ENCODE peak calls at places on chromosomes 13 and 19, in eight cellular contexts. K, E, U, F, N, C, R and M are unnamed samples.

GRCh38 chr19:45152504-45153338 is 8.1 kb downstream of the NKPD1 start:
- DNase-seq in F (peak), C (no peak), N (peak), K (peak), U (peak), R (peak), E (peak), M (no peak)

GRCh38 chr19:13621413-13621812 is 115.1 kb upstream of the CACNA1A start:
- DNase-seq in E (peak), F (peak), U (peak), K (no peak), N (peak), R (no peak), C (peak), M (peak)

GRCh38 chr13:22993148-22993547 is 187.6 kb upstream of the SGCG start:
- DNase-seq in F (no peak), N (no peak), E (no peak), K (no peak), C (no peak), R (no peak), U (no peak), M (no peak)

GRCh38 chr19:4297901-4298771 is 4.1 kb downstream of the TMIGD2 start:
- DNase-seq in K (no peak), N (no peak), F (peak), C (no peak), E (no peak), R (no peak), U (no peak), M (no peak)

GRCh38 chr13:50156140-50156539 is 140.9 kb downstream of the KCNRG start:
- DNase-seq in U (peak), C (no peak), R (no peak), N (no peak), F (peak), K (no peak), E (peak), M (peak)

GRCh38 chr19:48735031-48735615 is 5.3 kb downstream of the RASIP1 start:
- DNase-seq in U (peak), E (no peak), R (peak), K (peak), F (peak), C (peak), N (no peak), M (no peak)

GRCh38 chr13:43387880-43388279 is 364.5 kb downstream of the DNAJC15 start:
- DNase-seq in E (no peak), F (no peak), N (no peak), U (no peak), K (no peak), R (no peak), C (no peak), M (no peak)

GRCh38 chr19:12884627-12884925 is 2.4 kb downstream of the KLF1 start:
- DNase-seq in K (no peak), R (no peak), C (no peak), E (no peak), U (no peak), N (no peak), F (no peak), M (no peak)

GRCh38 chr19:57192993-57193392 is 1.7 kb downstream of the ZNF264 start:
- DNase-seq in E (no peak), K (no peak), R (no peak), U (no peak), C (no peak), N (no peak), F (no peak), M (no peak)

GRCh38 chr13:33250594-33250993 is 35.0 kb downstream of the STARD13 start:
- DNase-seq in U (no peak), R (no peak), E (peak), F (no peak), N (no peak), C (no peak), K (no peak), M (no peak)

GRCh38 chr13:77389617-77389984 is 62.7 kb upstream of the MYCBP2 start:
- DNase-seq in K (no peak), U (no peak), C (no peak), N (no peak), F (no peak), E (no peak), R (no peak), M (no peak)

GRCh38 chr13:46676378-46676725 is 120.6 kb downstream of the ESD start:
- DNase-seq in C (peak), R (no peak), F (peak), U (no peak), N (no peak), E (no peak), K (no peak), M (no peak)

GRCh38 chr13:105914637-105915036 is 620.8 kb downstream of the EFNB2 start:
- DNase-seq in C (no peak), R (no peak), K (no peak), F (no peak), N (no peak), E (peak), U (peak), M (no peak)

GRCh38 chr19:33216198-33216830 is 9.3 kb downstream of the SLC7A10 start:
- DNase-seq in R (no peak), E (no peak), F (no peak), K (no peak), U (no peak), N (no peak), C (no peak), M (no peak)

GRCh38 chr19:34173145-34173956 is 1.0 kb downstream of the LSM14A start:
- DNase-seq in R (peak), N (peak), F (peak), C (peak), U (no peak), K (peak), E (peak), M (peak)

GRCh38 chr13:27044837-27045570 is 126.6 kb downstream of the USP12 start:
- DNase-seq in N (no peak), E (no peak), F (no peak), K (no peak), U (peak), C (peak), R (no peak), M (no peak)

GRCh38 chr19:1155352-1156304 is 18.4 kb downstream of the SBNO2 start:
- DNase-seq in N (peak), K (no peak), C (peak), E (no peak), F (no peak), U (no peak), R (no peak), M (peak)

GRCh38 chr19:42402376-42403116 is 12.4 kb upstream of the CNFN start:
- DNase-seq in K (no peak), E (no peak), N (no peak), C (no peak), R (no peak), U (no peak), F (no peak), M (no peak)

GRCh38 chr19:2154587-2155075 is 3.3 kb upstream of the AP3D1 start:
- DNase-seq in C (no peak), K (no peak), N (no peak), R (peak), F (peak), U (peak), E (peak), M (peak)

GRCh38 chr19:51259348-51260245 is 8.7 kb downstream of the SIGLECL1 start:
- DNase-seq in C (peak), E (peak), N (peak), R (peak), U (no peak), K (peak), F (peak), M (peak)

GRCh38 chr13:110583178-110583865 is 21.8 kb upstream of the RAB20 start:
- DNase-seq in E (no peak), U (no peak), K (no peak), F (no peak), N (no peak), C (no peak), R (no peak), M (no peak)

GRCh38 chr19:39828634-39829032 is 5.3 kb downstream of the DYRK1B start:
- DNase-seq in K (no peak), E (no peak), F (no peak), C (no peak), U (no peak), N (no peak), R (no peak), M (no peak)

GRCh38 chr19:16801599-16801998 is 27.6 kb upstream of the SIN3B start:
- DNase-seq in N (peak), F (peak), R (no peak), C (peak), U (peak), E (peak), K (peak), M (peak)

GRCh38 chr19:42276284-42276683 is 7.2 kb downstream of the CIC start:
- DNase-seq in N (no peak), F (no peak), K (no peak), R (no peak), E (no peak), U (no peak), C (no peak), M (no peak)

GRCh38 chr13:66794340-66795031 is 435.6 kb downstream of the PCDH9 start:
- DNase-seq in N (no peak), C (no peak), E (no peak), U (no peak), K (no peak), R (peak), F (no peak), M (no peak)

GRCh38 chr13:112145221-112146072 is 78.5 kb downstream of the SOX1 start:
- DNase-seq in N (no peak), E (no peak), R (no peak), F (no peak), C (no peak), U (no peak), K (no peak), M (no peak)

GRCh38 chr13:77729502-77730221 is 32.2 kb downstream of the SLAIN1 start:
- DNase-seq in E (no peak), R (no peak), K (no peak), N (no peak), F (no peak), C (no peak), U (no peak), M (no peak)

GRCh38 chr13:39051157-39051556 is 12.9 kb downstream of the NHLRC3 start:
- DNase-seq in E (peak), C (peak), F (peak), R (no peak), K (no peak), U (peak), N (no peak), M (peak)

GRCh38 chr19:14142262-14143190 is 6.1 kb upstream of the ASF1B start:
- DNase-seq in E (no peak), R (no peak), U (no peak), C (no peak), N (no peak), F (no peak), K (no peak), M (no peak)

GRCh38 chr13:43596924-43597598 is 189.7 kb downstream of the ENOX1 start:
- DNase-seq in F (no peak), E (no peak), N (no peak), C (no peak), R (no peak), U (no peak), K (no peak), M (no peak)

GRCh38 chr13:105363747-105364177 is 1171.7 kb downstream of the EFNB2 start:
- DNase-seq in R (no peak), U (no peak), C (peak), N (no peak), K (no peak), F (peak), E (peak), M (no peak)

GRCh38 chr13:26584713-26585112 is 27.2 kb downstream of the WASF3 start:
- DNase-seq in K (no peak), N (no peak), U (peak), C (no peak), F (no peak), R (no peak), E (peak), M (peak)

GRCh38 chr19:1786668-1787067 is 25.4 kb downstream of the ATP8B3 start:
- DNase-seq in F (no peak), C (no peak), U (no peak), K (no peak), N (no peak), R (no peak), E (no peak), M (no peak)

GRCh38 chr13:103898481-103898880 is 832.3 kb upstream of the SLC10A2 start:
- DNase-seq in K (no peak), R (no peak), C (no peak), F (no peak), E (no peak), N (no peak), U (no peak), M (no peak)

DNA sequence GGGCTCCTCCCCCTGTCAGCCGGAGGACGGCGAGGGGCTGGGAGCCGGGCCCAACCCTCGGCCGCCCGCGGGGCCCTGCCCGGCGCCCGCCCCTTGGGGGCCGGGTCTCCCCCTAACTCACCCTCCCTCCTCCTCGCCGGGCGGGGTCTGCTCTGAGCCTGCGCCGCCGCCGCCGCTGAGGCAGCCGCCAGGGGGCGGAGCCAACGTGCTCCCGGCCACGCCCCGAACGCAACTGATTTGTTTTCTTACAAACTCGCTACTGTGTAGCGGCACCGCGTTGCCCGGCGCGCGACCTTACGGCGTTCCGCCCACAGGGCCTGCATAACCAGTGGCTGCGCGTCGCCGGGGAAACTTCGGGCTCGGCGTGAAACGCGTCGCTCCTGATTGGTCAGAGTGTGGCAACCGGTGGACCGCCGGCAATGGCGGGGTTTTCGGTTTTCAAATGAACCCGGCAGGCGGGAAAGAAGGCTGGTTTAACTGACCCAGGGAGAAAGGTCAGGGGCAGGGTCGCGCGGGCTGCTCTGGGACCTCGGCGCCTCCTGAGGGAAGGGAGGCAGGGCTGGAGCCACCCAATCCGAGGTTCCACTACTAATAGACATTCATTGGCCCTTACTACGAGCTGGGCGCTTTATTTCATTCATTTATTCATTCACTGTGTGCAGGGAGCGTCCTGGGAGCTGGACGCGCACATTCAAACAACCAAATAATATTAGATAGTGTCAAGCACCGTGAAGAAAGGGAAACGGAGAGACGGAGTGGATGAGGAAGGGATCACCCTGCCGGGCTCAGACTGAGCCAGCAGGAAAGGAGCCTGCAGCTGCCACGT is at the start of gene CDKN2D:
- DNase-seq in F (peak), U (peak), C (peak), R (peak), E (peak), N (peak), K (peak), M (peak)
- TF ChIP-seq CTCF in F (no peak), U (no peak), C (no peak), R (peak), E (peak), N (peak), K (no peak), M (no peak)

DNA sequence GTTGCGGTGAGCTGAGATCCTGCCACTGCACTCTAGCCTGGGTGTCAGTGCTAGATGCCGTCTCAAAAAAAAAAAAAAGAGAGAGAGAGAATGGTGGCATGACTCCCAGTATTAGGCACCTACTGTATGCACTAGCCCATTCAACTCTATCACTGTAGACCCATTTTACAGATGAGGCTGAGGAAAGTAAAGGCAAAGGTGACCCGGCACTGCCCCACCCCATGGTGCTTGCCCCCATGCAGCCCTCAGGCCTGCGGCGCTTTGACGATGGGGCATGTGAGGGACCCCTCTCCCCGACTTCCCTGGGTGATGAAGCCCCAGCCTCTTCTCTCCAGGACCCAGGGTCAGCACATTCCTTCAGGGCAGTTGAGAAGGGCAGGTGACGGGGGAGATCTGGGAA is 7.3 kb downstream of the NPAS1 start:
- DNase-seq in F (no peak), U (no peak), C (no peak), N (no peak), E (no peak), R (no peak), K (no peak), M (no peak)
- TF ChIP-seq CTCF in F (no peak), U (no peak), C (no peak), N (no peak), E (no peak), R (no peak), K (no peak), M (no peak)

DNA sequence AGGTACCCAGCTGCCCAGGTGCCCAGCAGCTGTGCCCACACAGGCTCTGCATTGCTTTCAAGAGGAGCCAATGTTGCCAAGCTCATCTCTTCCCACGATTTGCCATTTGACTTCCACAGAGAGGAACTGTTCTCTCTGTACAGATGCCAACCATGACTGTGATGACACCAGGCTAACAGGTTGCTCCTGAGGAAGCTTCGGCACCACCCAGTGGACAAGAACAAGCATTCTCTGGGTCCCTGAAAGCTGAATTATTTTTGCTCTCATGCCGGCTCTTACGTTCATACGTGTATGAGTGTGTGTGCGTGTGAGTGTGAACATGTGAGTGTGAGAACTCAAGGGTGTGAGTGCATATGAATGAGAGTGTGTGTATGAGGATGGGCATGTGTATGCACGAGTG is 535.2 kb downstream of the LIG4 start:
- DNase-seq in F (no peak), E (peak), C (no peak), N (no peak), U (peak), K (no peak), R (no peak), M (peak)
- TF ChIP-seq CTCF in F (no peak), E (peak), C (no peak), N (no peak), U (no peak), K (no peak), R (no peak), M (no peak)

GRCh38 chr19:55467236-55468053 is 2.9 kb upstream of the C19orf85 start:
- DNase-seq in N (peak), K (peak), U (no peak), C (peak), F (peak), E (peak), R (peak), M (peak)
- TF ChIP-seq CTCF in N (peak), K (peak), U (peak), C (peak), F (peak), E (peak), R (peak), M (peak)

GRCh38 chr13:81874681-81875661 is 1534.0 kb upstream of the SPRY2 start:
- DNase-seq in E (no peak), N (no peak), R (no peak), F (peak), U (no peak), K (no peak), C (no peak), M (peak)

GRCh38 chr13:81874253-81874652 is 1533.3 kb upstream of the SPRY2 start:
- DNase-seq in C (no peak), K (no peak), U (no peak), E (no peak), R (no peak), F (no peak), N (no peak), M (no peak)

DNA sequence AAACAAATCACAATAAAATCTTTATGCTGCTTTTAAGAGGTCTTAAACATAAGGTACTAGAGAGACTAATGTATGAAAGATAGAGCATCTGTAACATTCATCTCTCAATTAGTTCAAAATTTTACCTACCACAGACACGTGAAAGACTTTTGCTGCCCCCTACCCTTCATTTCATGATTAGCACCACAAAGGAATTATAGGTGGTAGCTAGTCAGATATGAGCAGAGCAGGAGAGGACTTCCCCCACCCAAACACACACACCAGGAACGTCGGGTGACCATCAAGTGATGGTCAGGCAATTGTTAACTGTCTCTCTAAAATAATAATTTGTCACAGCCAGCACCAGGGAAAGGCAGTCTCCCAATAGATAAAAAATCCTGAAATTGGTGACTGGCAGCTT is 1531.7 kb upstream of the SPRY2 start:
- DNase-seq in N (no peak), K (peak), U (peak), C (peak), E (no peak), F (peak), R (no peak), M (peak)
- TF ChIP-seq CTCF in N (no peak), K (peak), U (peak), C (peak), E (no peak), F (peak), R (no peak), M (peak)

GRCh38 chr19:43766755-43767043 is 11.9 kb upstream of the SMG9 start:
- DNase-seq in R (no peak), E (no peak), F (no peak), U (no peak), C (no peak), K (no peak), N (no peak), M (no peak)
- TF ChIP-seq CTCF in R (no peak), E (no peak), F (no peak), U (no peak), C (no peak), K (peak), N (no peak), M (no peak)

GRCh38 chr13:91185294-91185863 is 162.1 kb upstream of the MIR17HG start:
- DNase-seq in K (no peak), F (peak), N (no peak), E (peak), C (peak), U (peak), R (no peak), M (peak)
- TF ChIP-seq CTCF in K (peak), F (peak), N (peak), E (peak), C (peak), U (peak), R (no peak), M (peak)